ENCODE peak calls at places on chromosomes 4 and X, in four cellular contexts. M is Peyer's patch, G is gastrocnemius medialis, Q is spleen. H is an unnamed sample.

GRCh38 chr4:152028131-152028530 is 267.3 kb upstream of the GATB start:
- DNase-seq in M (no peak), G (no peak), Q (no peak), H (no peak)

GRCh38 chr4:94588900-94589693 is 137.4 kb downstream of the PDLIM5 start:
- DNase-seq in M (no peak), G (no peak), Q (no peak), H (no peak)

GRCh38 chr4:126727461-126727860 is 905.3 kb upstream of the INTU start:
- DNase-seq in M (no peak), G (no peak), Q (no peak), H (no peak)

GRCh38 chr4:68599150-68599549 is 23.0 kb upstream of the UGT2B17 start:
- DNase-seq in M (no peak), G (no peak), Q (no peak), H (no peak)

GRCh38 chrX:137566746-137567473 is 983 bp downstream of the ZIC3 start:
- DNase-seq in M (no peak), G (no peak), Q (no peak), H (no peak)

GRCh38 chrX:80812176-80812575 is 2.5 kb upstream of the BRWD3 start:
- DNase-seq in M (peak), G (peak), Q (peak), H (peak)

GRCh38 chr4:153440475-153440874 is 25.7 kb upstream of the TMEM131L start:
- DNase-seq in M (no peak), G (no peak), Q (no peak), H (no peak)

GRCh38 chr4:110306363-110306762 is 107.9 kb upstream of the ELOVL6 start:
- DNase-seq in M (no peak), G (no peak), Q (no peak), H (no peak)

GRCh38 chrX:10676239-10676971 is 56.0 kb upstream of the MID1 start:
- DNase-seq in M (no peak), G (no peak), Q (no peak), H (no peak)

GRCh38 chrX:41824551-41824950 is 98.8 kb downstream of the CASK start:
- DNase-seq in M (peak), G (no peak), Q (no peak), H (no peak)

GRCh38 chr4:88599298-88599697 is 7.0 kb downstream of the HERC3 start:
- DNase-seq in M (no peak), G (no peak), Q (no peak), H (no peak)

DNA sequence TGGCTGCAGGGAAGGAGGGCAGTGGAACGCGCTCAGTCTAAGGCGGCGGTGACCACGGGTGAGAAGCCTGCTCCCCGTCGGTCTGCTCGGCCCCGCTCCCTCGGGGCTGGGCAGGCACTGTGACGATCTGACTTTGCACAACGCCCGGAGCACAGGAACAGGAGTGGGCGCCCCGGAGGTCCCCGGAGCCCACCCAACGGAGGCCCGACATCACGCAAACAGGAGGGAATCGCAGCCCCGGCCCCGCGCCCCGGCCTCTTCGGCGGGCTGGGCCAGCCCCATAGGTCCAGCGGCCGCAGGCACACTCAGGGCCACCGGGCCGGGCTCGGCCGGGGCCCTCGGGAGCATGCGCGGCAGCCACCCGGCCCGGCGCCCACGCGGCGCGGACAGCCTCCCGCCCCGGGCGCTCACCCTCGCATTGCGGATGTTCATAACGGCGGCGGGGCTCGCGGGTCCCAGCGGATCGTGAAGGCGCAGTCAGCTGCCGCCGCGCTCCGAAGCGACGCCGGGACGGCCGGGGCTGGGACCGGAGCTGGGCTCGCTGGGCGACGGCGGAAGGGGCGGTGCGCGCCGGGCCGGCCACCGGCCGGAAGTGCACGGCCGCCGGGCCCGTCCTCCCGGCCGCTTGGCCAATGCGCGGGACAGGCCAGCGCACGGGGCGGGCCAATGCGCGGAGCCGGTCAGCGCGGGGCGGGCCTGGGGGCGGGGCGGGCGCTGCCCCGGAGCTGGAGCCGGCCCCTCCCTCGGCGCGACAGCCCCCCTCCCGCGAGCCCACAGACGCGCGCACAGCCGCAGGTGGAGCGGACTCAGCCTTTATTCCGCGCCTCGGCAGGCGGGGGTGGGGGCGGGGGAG is at the start of gene NAA10:
- DNase-seq in M (peak), G (peak), Q (peak), H (peak)
- H3K27ac ChIP-seq in M (peak), G (peak), Q (peak), H (no peak)

GRCh38 chr4:11428701-11429571 is at the start of gene HS3ST1:
- DNase-seq in M (peak), G (peak), Q (peak), H (peak)
- TF ChIP-seq POLR2A in M (peak), G (no peak), Q (no peak), H (no peak)

DNA sequence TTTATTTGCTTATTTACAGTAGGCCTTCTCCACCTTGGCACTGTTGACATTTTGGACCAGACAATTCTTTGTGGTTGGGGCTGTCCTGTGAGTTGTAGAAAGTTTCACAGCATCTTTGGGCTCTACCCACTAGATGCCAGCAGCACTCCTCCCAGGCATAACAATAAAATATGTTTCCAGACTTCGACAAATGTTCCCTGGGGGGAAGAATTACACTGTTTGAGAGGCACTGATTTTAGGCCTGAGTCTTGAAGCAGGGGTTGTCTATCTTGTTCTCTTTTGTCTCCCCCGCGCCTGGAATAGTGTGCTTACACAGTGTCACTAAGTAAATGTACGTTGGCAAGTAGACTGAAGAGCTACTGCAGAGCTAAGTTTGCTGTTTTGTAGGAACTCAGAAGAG is 254.4 kb upstream of the BOD1L1 start:
- DNase-seq in M (no peak), G (no peak), Q (no peak), H (no peak)
- TF ChIP-seq CTCF in M (no peak), G (no peak), Q (no peak), H (no peak)

GRCh38 chr4:3676196-3676595 is 90.0 kb upstream of the ADRA2C start:
- DNase-seq in M (no peak), G (no peak), Q (no peak), H (no peak)
- H3K27ac ChIP-seq in M (no peak), G (no peak), Q (no peak), H (no peak)